ENCODE peak calls at places on chromosomes 4 and X, in nine cellular contexts. J is GM23338, I is fibroblast of lung, K is foreskin keratinocyte, G is cardiac muscle cell, Z is stomach, S is pancreas, E is heart right ventricle, Q is ovary. W is an unnamed sample.

GRCh38 chr4:61004651-61005170 is 195.4 kb upstream of the ADGRL3 start:
- DNase-seq in J (no peak), I (no peak), K (peak), G (no peak), Z (no peak), S (no peak), E (no peak), Q (no peak), W (no peak)

GRCh38 chr4:56348582-56348981 is 38.7 kb downstream of the AASDH start:
- DNase-seq in J (peak), I (no peak), K (no peak), G (no peak), Z (no peak), S (no peak), E (no peak), Q (no peak), W (no peak)

GRCh38 chrX:10615931-10616780 is 4.2 kb downstream of the MID1 start:
- DNase-seq in J (peak), I (peak), K (no peak), G (peak), Z (peak), S (peak), E (peak), Q (peak), W (no peak)

GRCh38 chrX:147891886-147892285 is 19.8 kb upstream of the FMR1 start:
- DNase-seq in J (no peak), I (no peak), K (no peak), G (peak), Z (no peak), S (no peak), E (no peak), Q (no peak), W (no peak)

GRCh38 chrX:71579990-71580380 is 1.7 kb downstream of the GCNA start:
- DNase-seq in J (no peak), I (no peak), K (no peak), G (no peak), Z (no peak), S (no peak), E (no peak), Q (no peak), W (no peak)

GRCh38 chrX:139933904-139934303 is 1.1 kb upstream of the ATP11C start:
- DNase-seq in J (no peak), I (no peak), K (no peak), G (no peak), Z (peak), S (no peak), E (no peak), Q (no peak), W (no peak)

GRCh38 chr4:40916880-40917279 is 167.1 kb downstream of the NSUN7 start:
- DNase-seq in J (peak), I (no peak), K (no peak), G (peak), Z (peak), S (peak), E (no peak), Q (no peak), W (no peak)

GRCh38 chr4:98744372-98745150 is 86.2 kb upstream of the TSPAN5 start:
- DNase-seq in J (no peak), I (no peak), K (no peak), G (no peak), Z (no peak), S (no peak), E (no peak), Q (no peak), W (no peak)

GRCh38 chrX:262391-262909 is 18.7 kb upstream of the PLCXD1 start:
- DNase-seq in J (no peak), I (no peak), K (no peak), G (no peak), Z (peak), S (no peak), E (no peak), Q (peak), W (no peak)

GRCh38 chr4:75653845-75654503 is 19.2 kb downstream of the G3BP2 start:
- DNase-seq in J (peak), I (peak), K (peak), G (peak), Z (no peak), S (no peak), E (no peak), Q (no peak), W (no peak)

GRCh38 chr4:13627185-13627605 is 330 bp downstream of the BOD1L1 start:
- DNase-seq in J (peak), I (peak), K (no peak), G (no peak), Z (no peak), S (no peak), E (peak), Q (no peak), W (peak)

GRCh38 chr4:145937021-145937861 is 1.4 kb downstream of the ZNF827 start:
- DNase-seq in J (peak), I (peak), K (no peak), G (peak), Z (peak), S (peak), E (peak), Q (peak), W (peak)

GRCh38 chr4:17932041-17932440 is 89.5 kb downstream of the LCORL start:
- DNase-seq in J (no peak), I (peak), K (peak), G (no peak), Z (no peak), S (no peak), E (no peak), Q (no peak), W (no peak)

GRCh38 chr4:141686929-141687328 is 50.5 kb downstream of the IL15 start:
- DNase-seq in J (no peak), I (peak), K (no peak), G (peak), Z (no peak), S (no peak), E (no peak), Q (no peak), W (no peak)

GRCh38 chr4:166091914-166092510 is 219.0 kb downstream of the TLL1 start:
- DNase-seq in J (peak), I (peak), K (peak), G (peak), Z (no peak), S (no peak), E (no peak), Q (no peak), W (no peak)

GRCh38 chrX:108165349-108166111 is 74.0 kb downstream of the ATG4A start:
- DNase-seq in J (peak), I (peak), K (no peak), G (peak), Z (peak), S (no peak), E (no peak), Q (no peak), W (no peak)

GRCh38 chr4:29278580-29278979 is 1441.6 kb upstream of the PCDH7 start:
- DNase-seq in J (no peak), I (peak), K (peak), G (peak), Z (no peak), S (no peak), E (no peak), Q (no peak), W (no peak)

GRCh38 chr4:26473893-26474292 is 16.4 kb downstream of the CCKAR start:
- DNase-seq in J (no peak), I (no peak), K (no peak), G (no peak), Z (no peak), S (no peak), E (no peak), Q (no peak), W (no peak)

GRCh38 chrX:18210470-18210869 is 10.2 kb downstream of the BEND2 start:
- DNase-seq in J (peak), I (peak), K (peak), G (peak), Z (no peak), S (no peak), E (no peak), Q (no peak), W (no peak)

GRCh38 chrX:79477691-79478090 is 110.6 kb upstream of the ITM2A start:
- DNase-seq in J (no peak), I (no peak), K (peak), G (no peak), Z (no peak), S (no peak), E (no peak), Q (no peak), W (no peak)

GRCh38 chr4:3074078-3074845 is at the start of the genes HTT and HTT-AS:
- DNase-seq in J (peak), I (peak), K (peak), G (peak), Z (peak), S (peak), E (peak), Q (peak), W (peak)

GRCh38 chr4:76585897-76586360 is 150.9 kb downstream of the SHROOM3 start:
- DNase-seq in J (peak), I (no peak), K (peak), G (peak), Z (peak), S (peak), E (peak), Q (peak), W (no peak)

GRCh38 chrX:137565921-137566745 is at the start of gene ZIC3:
- DNase-seq in J (peak), I (peak), K (no peak), G (peak), Z (peak), S (peak), E (peak), Q (peak), W (no peak)

GRCh38 chrX:139844163-139844562 is 88.7 kb downstream of the ATP11C start:
- DNase-seq in J (no peak), I (no peak), K (no peak), G (no peak), Z (no peak), S (no peak), E (no peak), Q (no peak), W (no peak)

GRCh38 chr4:159009521-159009920 is 93.4 kb upstream of the RAPGEF2 start:
- DNase-seq in J (no peak), I (no peak), K (no peak), G (peak), Z (no peak), S (no peak), E (no peak), Q (no peak), W (no peak)

GRCh38 chr4:52873861-52874343 is 11.8 kb downstream of the RASL11B start:
- DNase-seq in J (peak), I (no peak), K (no peak), G (peak), Z (no peak), S (no peak), E (no peak), Q (no peak), W (no peak)

GRCh38 chr4:105276361-105276760 is 129.7 kb downstream of the TET2 start:
- DNase-seq in J (no peak), I (no peak), K (no peak), G (no peak), Z (no peak), S (no peak), E (no peak), Q (no peak), W (no peak)

GRCh38 chr4:9773464-9773863 is 8.0 kb upstream of the DRD5 start:
- DNase-seq in J (no peak), I (no peak), K (no peak), G (no peak), Z (no peak), S (no peak), E (no peak), Q (no peak), W (no peak)

GRCh38 chr4:110033994-110034393 is 121.3 kb downstream of the EGF start:
- DNase-seq in J (no peak), I (no peak), K (no peak), G (no peak), Z (no peak), S (no peak), E (no peak), Q (no peak), W (no peak)

GRCh38 chrX:23334871-23335599 is 386 bp downstream of the PTCHD1 start:
- DNase-seq in J (peak), I (no peak), K (no peak), G (no peak), Z (no peak), S (no peak), E (no peak), Q (no peak), W (no peak)

GRCh38 chrX:4963432-4963831 is 1250.0 kb upstream of the PRKX start:
- DNase-seq in J (no peak), I (no peak), K (no peak), G (no peak), Z (no peak), S (no peak), E (no peak), Q (no peak), W (no peak)

GRCh38 chr4:2981256-2981804 is 18.0 kb downstream of the GRK4 start:
- DNase-seq in J (no peak), I (no peak), K (no peak), G (no peak), Z (no peak), S (no peak), E (no peak), Q (no peak), W (no peak)

GRCh38 chrX:132480581-132481203 is 8.1 kb downstream of the MBNL3 start:
- DNase-seq in J (no peak), I (peak), K (peak), G (peak), Z (peak), S (peak), E (no peak), Q (peak), W (peak)

GRCh38 chrX:22686138-22686541 is 313.6 kb upstream of the DDX53 start:
- DNase-seq in J (no peak), I (peak), K (no peak), G (peak), Z (no peak), S (no peak), E (peak), Q (peak), W (no peak)

GRCh38 chr4:27381806-27382205 is 521.2 kb downstream of the STIM2 start:
- DNase-seq in J (no peak), I (no peak), K (peak), G (no peak), Z (no peak), S (no peak), E (no peak), Q (no peak), W (no peak)

GRCh38 chr4:153931804-153932203 is 142.9 kb upstream of the SFRP2 start:
- DNase-seq in J (no peak), I (peak), K (peak), G (no peak), Z (no peak), S (no peak), E (no peak), Q (no peak), W (no peak)

GRCh38 chr4:8352368-8353157 is 83.0 kb downstream of the HTRA3 start:
- DNase-seq in J (no peak), I (no peak), K (no peak), G (no peak), Z (no peak), S (no peak), E (no peak), Q (peak), W (no peak)

GRCh38 chr4:155667538-155668511 is 1.2 kb downstream of the GUCY1A1 start:
- DNase-seq in J (peak), I (peak), K (peak), G (peak), Z (no peak), S (peak), E (peak), Q (peak), W (no peak)

GRCh38 chr4:87122252-87122651 is 98.2 kb downstream of the KLHL8 start:
- DNase-seq in J (no peak), I (peak), K (peak), G (peak), Z (no peak), S (no peak), E (no peak), Q (no peak), W (no peak)

GRCh38 chr4:87119965-87120364 is 100.5 kb downstream of the KLHL8 start:
- DNase-seq in J (no peak), I (no peak), K (peak), G (no peak), Z (no peak), S (no peak), E (no peak), Q (no peak), W (no peak)

GRCh38 chr4:87121332-87122065 is 98.9 kb downstream of the KLHL8 start:
- DNase-seq in J (no peak), I (peak), K (peak), G (peak), Z (no peak), S (no peak), E (no peak), Q (no peak), W (no peak)

GRCh38 chr4:87118826-87119225 is 101.6 kb downstream of the KLHL8 start:
- DNase-seq in J (peak), I (peak), K (peak), G (peak), Z (no peak), S (no peak), E (no peak), Q (no peak), W (no peak)

GRCh38 chr4:87120411-87121162 is 99.8 kb downstream of the KLHL8 start:
- DNase-seq in J (no peak), I (peak), K (peak), G (no peak), Z (no peak), S (peak), E (peak), Q (peak), W (no peak)
- H3K27ac ChIP-seq in J (no peak), I (no peak), K (no peak), G (peak), Z (peak), S (no peak), E (peak), Q (peak), W (no peak)

GRCh38 chrX:153922932-153923857 is 2.9 kb downstream of the ARHGAP4 start:
- DNase-seq in J (peak), I (peak), K (no peak), G (peak), Z (peak), S (peak), E (peak), Q (peak), W (no peak)
- TF ChIP-seq CTCF in J (no peak), I (peak), K (no peak), G (peak), Z (no peak), S (peak), E (peak), Q (no peak), W (no peak)

DNA sequence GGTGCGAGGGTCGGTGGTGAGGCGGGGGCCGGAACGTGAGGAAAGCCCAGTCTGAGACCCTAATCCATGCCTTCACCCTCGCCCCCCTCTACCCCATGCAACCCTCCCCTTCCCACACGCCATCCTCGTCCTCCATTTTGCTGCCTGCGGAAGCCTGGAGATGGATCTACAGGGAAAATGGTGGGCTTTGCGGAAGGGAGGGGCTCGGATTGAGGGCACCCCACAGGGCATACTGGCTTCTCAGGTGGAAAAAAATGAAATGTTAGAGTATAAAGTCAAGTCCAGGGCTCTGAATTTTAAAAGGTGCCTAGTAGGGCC is 819 bp downstream of the BEX4 start:
- DNase-seq in J (no peak), I (peak), K (no peak), G (peak), Z (no peak), S (no peak), E (no peak), Q (no peak), W (no peak)
- H3K27ac ChIP-seq in J (peak), I (no peak), K (peak), G (peak), Z (peak), S (peak), E (peak), Q (peak), W (peak)

GRCh38 chr4:123090886-123091285 is 168.5 kb upstream of the NUDT6 start:
- DNase-seq in J (no peak), I (no peak), K (no peak), G (no peak), Z (no peak), S (no peak), E (no peak), Q (no peak), W (no peak)

GRCh38 chr4:123093247-123093646 is 170.8 kb upstream of the NUDT6 start:
- DNase-seq in J (no peak), I (no peak), K (no peak), G (no peak), Z (no peak), S (no peak), E (no peak), Q (no peak), W (no peak)

GRCh38 chr4:123092603-123093002 is 170.2 kb upstream of the NUDT6 start:
- DNase-seq in J (peak), I (no peak), K (no peak), G (no peak), Z (no peak), S (no peak), E (no peak), Q (no peak), W (no peak)

DNA sequence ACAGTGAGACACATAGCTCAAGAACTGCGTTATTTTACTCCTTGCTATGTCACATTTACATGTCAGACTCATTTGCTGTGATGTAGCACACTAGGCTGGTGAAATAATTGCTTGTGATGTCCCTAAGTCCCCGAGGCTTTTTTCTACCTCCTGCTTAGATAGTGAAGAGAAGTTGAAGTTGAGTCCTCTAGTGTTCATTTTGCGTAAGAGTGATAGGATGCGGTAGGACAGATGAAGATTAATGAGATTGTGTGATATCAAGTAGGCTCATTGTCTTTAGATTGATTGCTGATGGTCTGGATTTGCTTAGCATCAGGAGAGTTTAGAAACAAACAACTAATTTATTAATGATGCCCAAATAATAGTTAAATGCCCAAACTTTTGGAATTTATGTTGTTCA is 173.6 kb upstream of the NUDT6 start:
- DNase-seq in J (peak), I (peak), K (no peak), G (peak), Z (no peak), S (no peak), E (no peak), Q (no peak), W (no peak)
- TF ChIP-seq CTCF in J (peak), I (no peak), K (peak), G (peak), Z (no peak), S (no peak), E (no peak), Q (no peak), W (no peak)

DNA sequence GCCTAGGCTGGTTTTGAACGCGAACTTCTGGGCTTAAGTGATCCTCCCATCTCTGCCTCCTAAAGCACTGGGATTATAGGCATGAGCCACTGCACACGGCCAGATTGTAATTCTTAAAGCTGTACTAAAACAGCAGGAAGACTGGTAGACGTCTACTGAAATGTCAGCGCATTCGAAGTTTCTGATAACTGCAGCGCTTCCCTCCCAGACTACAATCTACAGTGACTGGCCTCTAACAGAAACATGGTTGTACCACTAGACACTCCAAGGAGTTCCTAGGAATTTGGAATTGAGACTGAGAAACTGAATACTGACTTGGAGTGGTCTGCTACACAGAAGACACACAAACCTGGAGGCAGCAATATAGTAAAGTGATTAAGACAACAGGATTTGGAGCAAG is 997 bp downstream of the HELQ start:
- DNase-seq in J (no peak), I (peak), K (peak), G (peak), Z (no peak), S (no peak), E (no peak), Q (no peak), W (no peak)
- H3K27ac ChIP-seq in J (peak), I (peak), K (peak), G (peak), Z (peak), S (peak), E (peak), Q (peak), W (peak)

GRCh38 chrX:39438603-39439602 is 637.6 kb downstream of the MID1IP1 start:
- DNase-seq in J (peak), I (no peak), K (no peak), G (no peak), Z (no peak), S (no peak), E (no peak), Q (no peak), W (no peak)
- TF ChIP-seq CTCF in J (peak), I (peak), K (peak), G (no peak), Z (no peak), S (no peak), E (peak), Q (no peak), W (no peak)

W was measured in CD8-positive, alpha-beta T cell.